ENCODE peak calls at places on chromosome 1, in ten cellular contexts. E, U, Y, H, P, R, Z, M, D and X are unnamed samples.
A peak's percentile ranks its signal among the peaks of the same experiment; 100 is the strongest.

GRCh38 chr1:7491089-7491817 is 279.8 kb upstream of the VAMP3 start:
- DNase-seq in D (no peak), P (no peak), R (peak; percentile 5), Y (peak; percentile 47), Z (no peak), H (peak; percentile 77), E (no peak), M (no peak), U (peak; percentile 70), X (no peak)

GRCh38 chr1:115714572-115715141 is 53.9 kb downstream of the CASQ2 start:
- DNase-seq in D (no peak), P (no peak), Y (no peak), M (no peak), U (no peak), H (no peak), E (no peak), Z (no peak), R (peak; percentile 97), X (no peak)

GRCh38 chr1:168170552-168171508 is 7.9 kb upstream of the TIPRL start:
- DNase-seq in P (no peak), H (no peak), D (no peak), M (no peak), Y (no peak), Z (no peak), U (no peak), R (no peak), E (no peak), X (no peak)

GRCh38 chr1:26540346-26540745 is 10.8 kb downstream of the RPS6KA1 start:
- DNase-seq in E (no peak), P (no peak), Y (no peak), R (no peak), U (no peak), Z (no peak), M (no peak), D (no peak), H (no peak), X (no peak)

GRCh38 chr1:55993608-55994251 is 585.6 kb downstream of the PLPP3 start:
- DNase-seq in R (no peak), D (no peak), Z (no peak), E (no peak), U (no peak), P (no peak), Y (no peak), M (no peak), H (no peak), X (no peak)

GRCh38 chr1:114152211-114153050 is 1.2 kb downstream of the SYT6 start:
- DNase-seq in D (peak; percentile 65), Z (no peak), U (peak; percentile 29), R (peak; percentile 43), M (peak; percentile 68), H (peak; percentile 24), E (peak; percentile 75), Y (peak; percentile 66), P (no peak), X (peak; percentile 33)

GRCh38 chr1:42152119-42152518 is 1.1 kb upstream of the GUCA2B start:
- DNase-seq in R (peak; percentile 64), D (no peak), Z (no peak), E (no peak), Y (peak; percentile 54), P (no peak), U (no peak), H (no peak), M (no peak), X (peak; percentile 44)

GRCh38 chr1:183648042-183648441 is 5.1 kb downstream of the APOBEC4 start:
- DNase-seq in R (no peak), D (no peak), Z (no peak), P (no peak), E (no peak), H (no peak), M (no peak), U (no peak), Y (no peak), X (no peak)

GRCh38 chr1:59903136-59903754 is 23.3 kb downstream of the CYP2J2 start:
- DNase-seq in P (no peak), R (peak; percentile 61), U (peak; percentile 12), M (no peak), Y (peak; percentile 55), D (no peak), Z (no peak), H (no peak), E (peak; percentile 44), X (no peak)

GRCh38 chr1:182484531-182485257 is 34.7 kb downstream of the RGSL1 start:
- DNase-seq in H (no peak), R (peak; percentile 10), P (no peak), U (no peak), Z (peak; percentile 84), Y (no peak), D (no peak), M (no peak), E (peak; percentile 46), X (no peak)

GRCh38 chr1:196034080-196034706 is 574.0 kb downstream of the KCNT2 start:
- DNase-seq in Z (no peak), D (no peak), M (no peak), E (peak; percentile 86), R (no peak), U (peak; percentile 29), P (no peak), H (no peak), Y (no peak), X (no peak)

GRCh38 chr1:116710326-116711060 is 43.0 kb upstream of the IGSF3 start:
- DNase-seq in P (no peak), D (no peak), H (no peak), R (no peak), U (no peak), E (no peak), Z (no peak), Y (no peak), M (no peak), X (no peak)

GRCh38 chr1:157193219-157193618 is 55.0 kb upstream of the ETV3 start:
- DNase-seq in U (no peak), P (no peak), H (no peak), Z (no peak), D (no peak), E (no peak), Y (no peak), R (no peak), M (no peak), X (no peak)

GRCh38 chr1:227673441-227673840 is 61.7 kb downstream of the JMJD4 start:
- DNase-seq in D (no peak), U (no peak), R (no peak), E (no peak), Z (no peak), M (no peak), Y (no peak), H (no peak), P (no peak), X (no peak)

GRCh38 chr1:182206628-182207239 is 145.2 kb upstream of the ZNF648 start:
- DNase-seq in P (peak; percentile 74), E (peak; percentile 37), U (peak; percentile 31), Y (peak; percentile 29), R (no peak), M (peak; percentile 88), H (no peak), Z (peak; percentile 17), D (peak; percentile 87), X (peak; percentile 69)

GRCh38 chr1:84504580-84505021 is 1.6 kb upstream of the SPATA1 start:
- DNase-seq in U (peak; percentile 68), P (no peak), Y (no peak), M (no peak), E (peak; percentile 12), Z (no peak), R (peak; percentile 25), H (peak; percentile 83), D (no peak), X (no peak)
- TF ChIP-seq CTCF in U (peak; percentile 24), P (no peak), Y (no peak), M (no peak), E (no peak), Z (no peak), R (no peak), H (peak; percentile 33), D (no peak), X (no peak)

DNA sequence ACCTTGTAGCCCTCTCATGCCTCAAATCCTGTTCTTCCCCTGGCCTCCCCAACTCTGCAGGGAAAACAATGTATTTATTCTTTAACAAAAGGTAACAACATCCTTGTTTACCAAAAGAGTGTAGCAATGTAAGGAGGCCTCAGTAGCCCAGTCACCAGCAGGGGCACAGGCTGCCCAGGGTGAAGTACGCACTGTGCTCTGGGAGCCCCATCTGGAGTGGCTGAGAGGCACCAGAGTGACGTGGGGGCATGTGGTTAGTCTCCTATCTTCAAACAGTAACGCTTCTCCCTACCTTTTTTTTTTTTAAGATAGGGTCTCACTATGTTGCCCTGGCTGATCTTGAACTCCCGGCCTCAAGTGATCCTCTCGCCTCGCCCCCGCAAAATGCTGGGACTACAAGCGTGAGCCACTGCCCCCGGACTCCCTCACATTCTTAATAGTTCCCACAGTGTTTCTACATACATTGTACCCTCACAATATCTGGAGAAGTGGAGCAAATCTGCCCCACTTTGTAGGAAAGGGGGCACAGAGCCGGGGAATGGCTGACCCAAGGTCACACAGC is 51.3 kb upstream of the ECE1 start:
- DNase-seq in P (no peak), Z (no peak), H (no peak), Y (no peak), R (no peak), D (peak; percentile 63), E (no peak), M (peak; percentile 76), U (no peak), X (no peak)
- H3K4me1 ChIP-seq in P (peaks cover 82% of the 10 kb centered on the region), Z (peaks cover 34% of the 10 kb centered on the region), H (peaks cover 67% of the 10 kb centered on the region), Y (peaks cover 72% of the 10 kb centered on the region), R (peaks cover 73% of the 10 kb centered on the region), D (peaks cover 42% of the 10 kb centered on the region), E (peaks cover 6% of the 10 kb centered on the region), M (peaks cover 76% of the 10 kb centered on the region), U (peaks cover 49% of the 10 kb centered on the region), X (peaks cover 90% of the 10 kb centered on the region)

GRCh38 chr1:218347316-218347712 is 2.2 kb downstream of the TGFB2 start:
- DNase-seq in R (peak; percentile 52), E (peak; percentile 46), Z (no peak), U (no peak), D (peak; percentile 67), P (no peak), H (peak; percentile 30), Y (no peak), M (no peak), X (no peak)
- TF ChIP-seq CTCF in R (no peak), E (peak; percentile 7), Z (no peak), U (no peak), D (no peak), P (no peak), H (no peak), Y (peak; percentile 32), M (no peak), X (no peak)

GRCh38 chr1:58882322-58882951 is 98.6 kb upstream of the JUN start:
- DNase-seq in P (no peak), U (no peak), D (no peak), Y (peak; percentile 34), H (no peak), E (no peak), M (no peak), Z (no peak), R (no peak), X (no peak)

GRCh38 chr1:58880592-58880991 is 96.7 kb upstream of the JUN start:
- DNase-seq in E (no peak), P (no peak), Z (no peak), U (no peak), R (no peak), D (no peak), Y (no peak), H (no peak), M (no peak), X (no peak)

GRCh38 chr1:58881471-58881994 is 97.7 kb upstream of the JUN start:
- DNase-seq in Y (peak; percentile 85), H (peak; percentile 82), M (peak; percentile 80), Z (no peak), R (peak; percentile 91), P (peak; percentile 39), U (peak; percentile 83), E (no peak), D (no peak), X (no peak)

GRCh38 chr1:58883037-58883887 is 99.4 kb upstream of the JUN start:
- DNase-seq in Z (no peak), Y (peak; percentile 94), H (peak; percentile 97), U (peak; percentile 97), E (no peak), D (peak; percentile 65), P (peak; percentile 63), R (peak; percentile 98), M (peak; percentile 87), X (peak; percentile 61)

GRCh38 chr1:58879464-58879863 is 95.6 kb upstream of the JUN start:
- DNase-seq in H (peak; percentile 45), P (no peak), U (peak; percentile 37), D (no peak), Z (no peak), E (no peak), R (no peak), M (no peak), Y (no peak), X (no peak)
- H3K4me1 ChIP-seq in H (peaks cover 19% of the 10 kb centered on the region), P (peaks cover 33% of the 10 kb centered on the region), U (peaks cover 17% of the 10 kb centered on the region), D (peaks cover 17% of the 10 kb centered on the region), Z (no peaks in the 10 kb centered on the region), E (peaks cover 21% of the 10 kb centered on the region), R (peaks cover 45% of the 10 kb centered on the region), M (peaks cover 25% of the 10 kb centered on the region), Y (peaks cover 17% of the 10 kb centered on the region), X (peaks cover 39% of the 10 kb centered on the region)